ENCODE peak calls at places on chromosome 4, in nine cellular contexts. One of them, this sample, is unnamed.

GRCh38 chr4:177879851-177880250 is 437.6 kb upstream of the AGA start:
- DNase-seq in fibroblast of the aortic adventitia: no peak
- DNase-seq in OCI-LY7: peak
- DNase-seq in upper lobe of left lung: no peak
- DNase-seq in HFFc6: no peak
- DNase-seq in neural crest cell: no peak
- DNase-seq in neural progenitor cell: peak
- DNase-seq in PC-3: peak
- DNase-seq in progenitor cell of endocrine pancreas: no peak
- DNase-seq in this sample: no peak

GRCh38 chr4:124202106-124202505 is 510.4 kb downstream of the ANKRD50 start:
- DNase-seq in fibroblast of the aortic adventitia: peak
- DNase-seq in OCI-LY7: no peak
- DNase-seq in upper lobe of left lung: no peak
- DNase-seq in HFFc6: no peak
- DNase-seq in neural crest cell: no peak
- DNase-seq in neural progenitor cell: no peak
- DNase-seq in PC-3: no peak
- DNase-seq in progenitor cell of endocrine pancreas: no peak
- DNase-seq in this sample: no peak

GRCh38 chr4:25568788-25569231 is 86.8 kb upstream of the SLC34A2 start:
- DNase-seq in fibroblast of the aortic adventitia: no peak
- DNase-seq in OCI-LY7: no peak
- DNase-seq in upper lobe of left lung: no peak
- DNase-seq in HFFc6: no peak
- DNase-seq in neural crest cell: no peak
- DNase-seq in neural progenitor cell: no peak
- DNase-seq in PC-3: no peak
- DNase-seq in progenitor cell of endocrine pancreas: no peak
- DNase-seq in this sample: no peak

GRCh38 chr4:14743601-14744000 is 258.7 kb upstream of the CPEB2 start:
- DNase-seq in fibroblast of the aortic adventitia: no peak
- DNase-seq in OCI-LY7: no peak
- DNase-seq in upper lobe of left lung: no peak
- DNase-seq in HFFc6: no peak
- DNase-seq in neural crest cell: no peak
- DNase-seq in neural progenitor cell: no peak
- DNase-seq in PC-3: no peak
- DNase-seq in progenitor cell of endocrine pancreas: no peak
- DNase-seq in this sample: no peak

GRCh38 chr4:22129454-22130075 is 181.0 kb upstream of the KCNIP4 start:
- DNase-seq in fibroblast of the aortic adventitia: peak
- DNase-seq in OCI-LY7: no peak
- DNase-seq in upper lobe of left lung: no peak
- DNase-seq in HFFc6: peak
- DNase-seq in neural crest cell: peak
- DNase-seq in neural progenitor cell: peak
- DNase-seq in PC-3: peak
- DNase-seq in progenitor cell of endocrine pancreas: no peak
- DNase-seq in this sample: peak

GRCh38 chr4:82230310-82230709 is 143.5 kb downstream of the HNRNPD start:
- DNase-seq in fibroblast of the aortic adventitia: no peak
- DNase-seq in OCI-LY7: no peak
- DNase-seq in upper lobe of left lung: no peak
- DNase-seq in HFFc6: no peak
- DNase-seq in neural crest cell: no peak
- DNase-seq in neural progenitor cell: no peak
- DNase-seq in PC-3: peak
- DNase-seq in progenitor cell of endocrine pancreas: no peak
- DNase-seq in this sample: no peak

GRCh38 chr4:88017516-88018302 is 10.3 kb downstream of the PKD2 start:
- DNase-seq in fibroblast of the aortic adventitia: peak
- DNase-seq in OCI-LY7: no peak
- DNase-seq in upper lobe of left lung: no peak
- DNase-seq in HFFc6: peak
- DNase-seq in neural crest cell: no peak
- DNase-seq in neural progenitor cell: no peak
- DNase-seq in PC-3: peak
- DNase-seq in progenitor cell of endocrine pancreas: no peak
- DNase-seq in this sample: no peak

GRCh38 chr4:81120055-81120454 is 89.5 kb downstream of the BMP3 start:
- DNase-seq in fibroblast of the aortic adventitia: no peak
- DNase-seq in OCI-LY7: no peak
- DNase-seq in upper lobe of left lung: no peak
- DNase-seq in HFFc6: no peak
- DNase-seq in neural crest cell: no peak
- DNase-seq in neural progenitor cell: no peak
- DNase-seq in PC-3: no peak
- DNase-seq in progenitor cell of endocrine pancreas: no peak
- DNase-seq in this sample: no peak

DNA sequence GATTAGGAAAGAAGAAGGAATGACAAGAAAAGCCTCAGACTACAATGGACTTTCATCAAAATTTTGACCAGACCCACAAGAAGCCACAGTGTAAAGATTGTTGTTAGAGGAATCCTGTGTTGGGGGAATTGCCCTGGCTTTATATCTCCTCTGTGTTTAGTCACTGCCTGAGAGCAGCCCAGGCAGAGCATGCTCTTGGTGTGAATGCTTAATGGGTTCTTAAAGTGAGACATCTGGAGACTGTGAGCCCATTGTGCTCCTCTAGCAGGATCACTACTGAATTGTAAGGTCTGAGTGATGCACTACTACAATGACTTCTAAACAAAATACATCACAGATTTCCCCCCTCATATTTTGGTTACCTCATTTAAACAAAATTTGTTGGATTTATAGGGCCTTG is 1860.5 kb upstream of the ADGRL3 start:
- DNase-seq in fibroblast of the aortic adventitia: no peak
- DNase-seq in OCI-LY7: no peak
- DNase-seq in upper lobe of left lung: no peak
- DNase-seq in HFFc6: no peak
- DNase-seq in neural crest cell: no peak
- DNase-seq in neural progenitor cell: peak
- DNase-seq in PC-3: no peak
- DNase-seq in progenitor cell of endocrine pancreas: no peak
- DNase-seq in this sample: no peak
- TF ChIP-seq CTCF in fibroblast of the aortic adventitia: no peak
- TF ChIP-seq CTCF in OCI-LY7: no peak
- TF ChIP-seq CTCF in upper lobe of left lung: no peak
- TF ChIP-seq CTCF in HFFc6: no peak
- TF ChIP-seq CTCF in neural crest cell: no peak
- TF ChIP-seq CTCF in neural progenitor cell: no peak
- TF ChIP-seq CTCF in PC-3: no peak
- TF ChIP-seq CTCF in progenitor cell of endocrine pancreas: no peak
- TF ChIP-seq CTCF in this sample: no peak

GRCh38 chr4:164383187-164384181 is 370.4 kb upstream of the SMIM31 start:
- DNase-seq in fibroblast of the aortic adventitia: peak
- DNase-seq in OCI-LY7: no peak
- DNase-seq in upper lobe of left lung: peak
- DNase-seq in HFFc6: no peak
- DNase-seq in neural crest cell: peak
- DNase-seq in neural progenitor cell: peak
- DNase-seq in PC-3: no peak
- DNase-seq in progenitor cell of endocrine pancreas: peak
- DNase-seq in this sample: peak
- TF ChIP-seq CTCF in fibroblast of the aortic adventitia: no peak
- TF ChIP-seq CTCF in OCI-LY7: no peak
- TF ChIP-seq CTCF in upper lobe of left lung: no peak
- TF ChIP-seq CTCF in HFFc6: no peak
- TF ChIP-seq CTCF in neural crest cell: peak
- TF ChIP-seq CTCF in neural progenitor cell: peak
- TF ChIP-seq CTCF in PC-3: no peak
- TF ChIP-seq CTCF in progenitor cell of endocrine pancreas: peak
- TF ChIP-seq CTCF in this sample: peak

GRCh38 chr4:96037705-96038104 is 197.8 kb downstream of the PDHA2 start:
- DNase-seq in fibroblast of the aortic adventitia: no peak
- DNase-seq in OCI-LY7: no peak
- DNase-seq in upper lobe of left lung: no peak
- DNase-seq in HFFc6: no peak
- DNase-seq in neural crest cell: no peak
- DNase-seq in neural progenitor cell: no peak
- DNase-seq in PC-3: no peak
- DNase-seq in progenitor cell of endocrine pancreas: no peak
- DNase-seq in this sample: no peak
- TF ChIP-seq CTCF in fibroblast of the aortic adventitia: no peak
- TF ChIP-seq CTCF in OCI-LY7: no peak
- TF ChIP-seq CTCF in upper lobe of left lung: no peak
- TF ChIP-seq CTCF in HFFc6: no peak
- TF ChIP-seq CTCF in neural crest cell: no peak
- TF ChIP-seq CTCF in neural progenitor cell: no peak
- TF ChIP-seq CTCF in PC-3: no peak
- TF ChIP-seq CTCF in progenitor cell of endocrine pancreas: no peak
- TF ChIP-seq CTCF in this sample: no peak

DNA sequence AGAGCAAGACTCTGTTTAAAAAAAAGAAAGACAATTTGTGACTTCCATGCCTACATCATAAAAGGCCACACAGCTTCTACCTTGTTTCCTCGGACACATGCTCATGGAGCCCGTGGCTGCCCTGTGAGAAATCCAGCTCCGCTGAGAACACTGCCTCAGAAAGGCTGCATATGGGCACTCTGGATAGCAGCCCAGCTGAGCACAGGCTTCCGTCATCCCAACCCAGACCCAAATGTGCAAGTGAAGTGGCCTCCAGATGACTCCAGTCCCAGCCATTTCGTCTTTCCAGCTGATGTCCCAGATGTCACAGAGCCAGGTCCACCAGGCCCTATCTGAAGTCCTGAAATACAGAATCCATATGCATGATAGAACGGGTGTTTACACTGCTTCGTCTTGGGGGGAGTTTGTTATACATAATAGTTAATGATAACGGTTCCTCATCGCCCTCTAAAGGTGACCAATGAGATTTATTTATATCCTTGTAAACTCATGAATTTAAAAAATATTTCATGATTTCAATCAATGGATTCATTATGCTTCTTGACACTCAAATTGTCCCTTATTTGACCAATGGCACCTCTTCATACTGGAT is 72.7 kb upstream of the TRIM2 start:
- DNase-seq in fibroblast of the aortic adventitia: no peak
- DNase-seq in OCI-LY7: no peak
- DNase-seq in upper lobe of left lung: no peak
- DNase-seq in HFFc6: no peak
- DNase-seq in neural crest cell: no peak
- DNase-seq in neural progenitor cell: no peak
- DNase-seq in PC-3: no peak
- DNase-seq in progenitor cell of endocrine pancreas: no peak
- DNase-seq in this sample: no peak
- TF ChIP-seq CTCF in fibroblast of the aortic adventitia: peak
- TF ChIP-seq CTCF in OCI-LY7: peak
- TF ChIP-seq CTCF in upper lobe of left lung: no peak
- TF ChIP-seq CTCF in HFFc6: peak
- TF ChIP-seq CTCF in neural crest cell: peak
- TF ChIP-seq CTCF in neural progenitor cell: peak
- TF ChIP-seq CTCF in PC-3: peak
- TF ChIP-seq CTCF in progenitor cell of endocrine pancreas: peak
- TF ChIP-seq CTCF in this sample: no peak

DNA sequence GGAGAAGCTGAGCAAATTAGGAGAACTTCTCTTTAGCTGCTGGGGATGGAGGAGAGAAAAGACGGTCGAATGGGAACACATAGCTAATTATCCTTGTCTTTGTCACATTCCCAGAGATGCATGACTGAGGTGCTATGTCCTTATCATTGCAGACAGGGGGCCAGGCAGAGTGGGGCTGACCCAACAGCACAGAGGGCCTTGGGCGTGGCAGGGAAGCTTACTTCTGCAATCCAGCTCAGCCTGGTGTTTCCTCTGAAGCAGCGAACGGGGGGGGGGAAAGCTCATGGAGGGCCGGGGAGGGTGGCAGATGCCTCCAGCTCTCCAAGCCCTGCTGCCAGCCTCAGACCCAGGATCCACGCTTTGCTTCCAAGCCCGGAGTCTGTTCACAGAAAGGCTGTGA is 50.8 kb upstream of the HOPX start:
- DNase-seq in fibroblast of the aortic adventitia: no peak
- DNase-seq in OCI-LY7: no peak
- DNase-seq in upper lobe of left lung: no peak
- DNase-seq in HFFc6: no peak
- DNase-seq in neural crest cell: no peak
- DNase-seq in neural progenitor cell: no peak
- DNase-seq in PC-3: no peak
- DNase-seq in progenitor cell of endocrine pancreas: no peak
- DNase-seq in this sample: no peak
- TF ChIP-seq CTCF in fibroblast of the aortic adventitia: no peak
- TF ChIP-seq CTCF in OCI-LY7: no peak
- TF ChIP-seq CTCF in upper lobe of left lung: no peak
- TF ChIP-seq CTCF in HFFc6: no peak
- TF ChIP-seq CTCF in neural crest cell: no peak
- TF ChIP-seq CTCF in neural progenitor cell: no peak
- TF ChIP-seq CTCF in PC-3: no peak
- TF ChIP-seq CTCF in progenitor cell of endocrine pancreas: no peak
- TF ChIP-seq CTCF in this sample: no peak